ENCODE peak calls at places on chromosomes 11 and 22, in nine cellular contexts. One of them, this sample, is unnamed. For H3K9me2, the result is how much of the 10 kb centered on the place peaks cover.

GRCh38 chr11:15944460-15944859 is 411.9 kb downstream of the SOX6 start:
- DNase-seq in hepatocyte: no peak
- DNase-seq in PC-9: no peak
- DNase-seq in HCT116: no peak
- DNase-seq in GM23338: peak
- DNase-seq in PC-3: no peak
- DNase-seq in MM.1S: no peak
- DNase-seq in GM23248: no peak
- DNase-seq in Karpas-422: no peak
- DNase-seq in this sample: no peak

GRCh38 chr11:18527512-18527911 is 770 bp upstream of the TSG101 start:
- DNase-seq in hepatocyte: peak
- DNase-seq in PC-9: peak
- DNase-seq in HCT116: no peak
- DNase-seq in GM23338: no peak
- DNase-seq in PC-3: peak
- DNase-seq in MM.1S: peak
- DNase-seq in GM23248: peak
- DNase-seq in Karpas-422: peak
- DNase-seq in this sample: peak

GRCh38 chr11:12185914-12186313 is 75.5 kb downstream of the MICAL2 start:
- DNase-seq in hepatocyte: peak
- DNase-seq in PC-9: no peak
- DNase-seq in HCT116: no peak
- DNase-seq in GM23338: no peak
- DNase-seq in PC-3: no peak
- DNase-seq in MM.1S: no peak
- DNase-seq in GM23248: no peak
- DNase-seq in Karpas-422: no peak
- DNase-seq in this sample: no peak

GRCh38 chr11:113373306-113373705 is 14.3 kb upstream of the ANKK1 start:
- DNase-seq in hepatocyte: no peak
- DNase-seq in PC-9: no peak
- DNase-seq in HCT116: no peak
- DNase-seq in GM23338: no peak
- DNase-seq in PC-3: peak
- DNase-seq in MM.1S: no peak
- DNase-seq in GM23248: peak
- DNase-seq in Karpas-422: no peak
- DNase-seq in this sample: no peak

GRCh38 chr11:48064306-48064705 is 83.9 kb downstream of the PTPRJ start:
- DNase-seq in hepatocyte: no peak
- DNase-seq in PC-9: peak
- DNase-seq in HCT116: no peak
- DNase-seq in GM23338: no peak
- DNase-seq in PC-3: no peak
- DNase-seq in MM.1S: no peak
- DNase-seq in GM23248: peak
- DNase-seq in Karpas-422: no peak
- DNase-seq in this sample: no peak

GRCh38 chr11:47342854-47343253 is 9.6 kb downstream of the MYBPC3 start:
- DNase-seq in hepatocyte: no peak
- DNase-seq in PC-9: no peak
- DNase-seq in HCT116: no peak
- DNase-seq in GM23338: no peak
- DNase-seq in PC-3: no peak
- DNase-seq in MM.1S: no peak
- DNase-seq in GM23248: no peak
- DNase-seq in Karpas-422: no peak
- DNase-seq in this sample: no peak

GRCh38 chr22:38314140-38314991 is 2.9 kb downstream of the CSNK1E start:
- DNase-seq in hepatocyte: peak
- DNase-seq in PC-9: no peak
- DNase-seq in HCT116: no peak
- DNase-seq in GM23338: peak
- DNase-seq in PC-3: no peak
- DNase-seq in MM.1S: peak
- DNase-seq in GM23248: peak
- DNase-seq in Karpas-422: no peak
- DNase-seq in this sample: peak

GRCh38 chr22:41915035-41915782 is at the start of gene SHISA8:
- DNase-seq in hepatocyte: peak
- DNase-seq in PC-9: no peak
- DNase-seq in HCT116: no peak
- DNase-seq in GM23338: peak
- DNase-seq in PC-3: peak
- DNase-seq in MM.1S: peak
- DNase-seq in GM23248: peak
- DNase-seq in Karpas-422: peak
- DNase-seq in this sample: no peak

GRCh38 chr22:47406896-47407295 is 644.4 kb downstream of the TBC1D22A start:
- DNase-seq in hepatocyte: no peak
- DNase-seq in PC-9: no peak
- DNase-seq in HCT116: no peak
- DNase-seq in GM23338: no peak
- DNase-seq in PC-3: no peak
- DNase-seq in MM.1S: no peak
- DNase-seq in GM23248: no peak
- DNase-seq in Karpas-422: no peak
- DNase-seq in this sample: no peak

GRCh38 chr22:42933783-42934144 is 76.7 kb upstream of the ARFGAP3 start:
- DNase-seq in hepatocyte: peak
- DNase-seq in PC-9: peak
- DNase-seq in HCT116: no peak
- DNase-seq in GM23338: no peak
- DNase-seq in PC-3: peak
- DNase-seq in MM.1S: no peak
- DNase-seq in GM23248: peak
- DNase-seq in Karpas-422: peak
- DNase-seq in this sample: no peak

GRCh38 chr11:660281-660680 is 23.2 kb downstream of the DRD4 start:
- DNase-seq in hepatocyte: no peak
- DNase-seq in PC-9: no peak
- DNase-seq in HCT116: no peak
- DNase-seq in GM23338: no peak
- DNase-seq in PC-3: no peak
- DNase-seq in MM.1S: no peak
- DNase-seq in GM23248: no peak
- DNase-seq in Karpas-422: no peak
- DNase-seq in this sample: no peak

GRCh38 chr11:67119577-67120391 is 721 bp downstream of the KDM2A start:
- DNase-seq in hepatocyte: peak
- DNase-seq in PC-9: no peak
- DNase-seq in HCT116: no peak
- DNase-seq in GM23338: peak
- DNase-seq in PC-3: peak
- DNase-seq in MM.1S: peak
- DNase-seq in GM23248: peak
- DNase-seq in Karpas-422: peak
- DNase-seq in this sample: peak

GRCh38 chr11:67118801-67119576 is at the start of gene KDM2A:
- DNase-seq in hepatocyte: peak
- DNase-seq in PC-9: peak
- DNase-seq in HCT116: peak
- DNase-seq in GM23338: peak
- DNase-seq in PC-3: peak
- DNase-seq in MM.1S: peak
- DNase-seq in GM23248: peak
- DNase-seq in Karpas-422: peak
- DNase-seq in this sample: peak

GRCh38 chr11:67118059-67118766 is 850 bp upstream of the KDM2A start:
- DNase-seq in hepatocyte: peak
- DNase-seq in PC-9: peak
- DNase-seq in HCT116: no peak
- DNase-seq in GM23338: peak
- DNase-seq in PC-3: no peak
- DNase-seq in MM.1S: peak
- DNase-seq in GM23248: peak
- DNase-seq in Karpas-422: peak
- DNase-seq in this sample: peak

GRCh38 chr11:67120881-67121710 is 2.0 kb downstream of the KDM2A start:
- DNase-seq in hepatocyte: peak
- DNase-seq in PC-9: peak
- DNase-seq in HCT116: no peak
- DNase-seq in GM23338: no peak
- DNase-seq in PC-3: peak
- DNase-seq in MM.1S: peak
- DNase-seq in GM23248: peak
- DNase-seq in Karpas-422: peak
- DNase-seq in this sample: peak

DNA sequence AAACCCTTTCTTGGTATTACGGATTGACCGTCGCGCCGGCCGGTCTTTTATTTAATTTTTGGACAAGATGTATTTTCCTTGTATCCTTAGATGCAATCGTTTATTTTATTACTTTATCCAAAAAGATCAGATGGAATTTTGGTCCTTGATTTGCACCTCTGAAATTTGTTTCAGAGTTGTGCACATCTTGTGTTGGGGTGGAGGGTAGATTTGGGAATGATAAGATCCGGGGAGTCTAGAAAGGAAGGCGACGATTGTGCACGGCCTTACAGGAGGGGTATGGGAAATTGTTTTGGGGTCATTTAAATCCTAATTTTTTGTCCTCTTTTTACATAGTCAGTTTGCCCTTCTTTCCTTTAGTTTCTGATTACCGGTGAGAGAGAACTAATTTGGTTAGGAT is 1.4 kb downstream of the KDM2A start:
- DNase-seq in hepatocyte: no peak
- DNase-seq in PC-9: no peak
- DNase-seq in HCT116: no peak
- DNase-seq in GM23338: no peak
- DNase-seq in PC-3: no peak
- DNase-seq in MM.1S: no peak
- DNase-seq in GM23248: peak
- DNase-seq in Karpas-422: no peak
- DNase-seq in this sample: no peak
- H3K9me2 ChIP-seq in hepatocyte: under half
- H3K9me2 ChIP-seq in PC-9: under half
- H3K9me2 ChIP-seq in HCT116: under half
- H3K9me2 ChIP-seq in GM23338: under half
- H3K9me2 ChIP-seq in PC-3: under half
- H3K9me2 ChIP-seq in MM.1S: under half
- H3K9me2 ChIP-seq in GM23248: under half
- H3K9me2 ChIP-seq in Karpas-422: under half
- H3K9me2 ChIP-seq in this sample: under half

DNA sequence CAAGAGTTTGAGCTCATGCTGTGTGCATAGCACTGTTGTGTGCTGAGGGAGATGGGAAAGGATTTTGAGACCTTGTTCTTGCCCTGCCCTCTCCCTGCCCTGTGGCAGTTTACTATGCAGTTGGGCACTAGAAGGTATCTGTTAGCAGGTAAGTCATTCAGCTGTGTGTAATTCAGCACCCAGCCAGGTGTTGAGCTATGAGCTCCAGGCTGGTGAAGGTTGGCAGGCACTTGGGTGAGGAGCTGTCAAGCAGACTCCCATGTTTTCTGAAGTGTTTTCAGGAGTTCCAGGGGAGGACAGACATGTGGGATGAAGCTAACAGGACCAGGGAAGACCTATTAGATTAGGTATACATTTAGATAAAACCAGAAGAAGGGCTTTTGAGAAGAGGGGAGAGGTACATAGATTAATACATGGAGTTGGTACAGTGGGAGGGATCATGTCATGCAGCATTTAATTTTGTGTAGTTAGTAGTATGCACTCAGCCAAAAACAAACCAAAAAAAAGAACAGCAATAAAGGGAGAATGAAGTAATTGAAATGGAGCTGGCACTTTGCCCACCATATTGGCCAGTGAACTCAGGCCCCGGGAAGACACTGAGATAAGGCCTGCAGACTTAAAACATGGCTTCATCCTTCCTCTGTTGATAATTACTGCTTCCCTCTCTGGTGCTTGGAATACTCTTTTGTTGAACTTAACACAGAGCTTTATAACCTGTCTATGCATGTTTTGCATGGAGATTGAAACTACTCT is 2.9 kb downstream of the PANX1 start:
- DNase-seq in hepatocyte: peak
- DNase-seq in PC-9: peak
- DNase-seq in HCT116: no peak
- DNase-seq in GM23338: no peak
- DNase-seq in PC-3: no peak
- DNase-seq in MM.1S: no peak
- DNase-seq in GM23248: peak
- DNase-seq in Karpas-422: no peak
- DNase-seq in this sample: no peak
- H3K27ac ChIP-seq in hepatocyte: peak
- H3K27ac ChIP-seq in PC-9: peak
- H3K27ac ChIP-seq in HCT116: no peak
- H3K27ac ChIP-seq in GM23338: no peak
- H3K27ac ChIP-seq in PC-3: peak
- H3K27ac ChIP-seq in MM.1S: no peak
- H3K27ac ChIP-seq in GM23248: peak
- H3K27ac ChIP-seq in Karpas-422: no peak
- H3K27ac ChIP-seq in this sample: no peak

GRCh38 chr11:61076506-61077304 is 25.6 kb upstream of the CD5 start:
- DNase-seq in hepatocyte: no peak
- DNase-seq in PC-9: no peak
- DNase-seq in HCT116: no peak
- DNase-seq in GM23338: no peak
- DNase-seq in PC-3: no peak
- DNase-seq in MM.1S: no peak
- DNase-seq in GM23248: no peak
- DNase-seq in Karpas-422: no peak
- DNase-seq in this sample: no peak
- H3K9me2 ChIP-seq in hepatocyte: under half
- H3K9me2 ChIP-seq in PC-9: under half
- H3K9me2 ChIP-seq in HCT116: under half
- H3K9me2 ChIP-seq in GM23338: under half
- H3K9me2 ChIP-seq in PC-3: under half
- H3K9me2 ChIP-seq in MM.1S: under half
- H3K9me2 ChIP-seq in GM23248: under half
- H3K9me2 ChIP-seq in Karpas-422: under half
- H3K9me2 ChIP-seq in this sample: under half

GRCh38 chr22:24567668-24568067 is 11.9 kb downstream of the SNRPD3 start:
- DNase-seq in hepatocyte: no peak
- DNase-seq in PC-9: no peak
- DNase-seq in HCT116: no peak
- DNase-seq in GM23338: no peak
- DNase-seq in PC-3: no peak
- DNase-seq in MM.1S: no peak
- DNase-seq in GM23248: no peak
- DNase-seq in Karpas-422: no peak
- DNase-seq in this sample: no peak

GRCh38 chr22:24563246-24563645 is 7.4 kb downstream of the SNRPD3 start:
- DNase-seq in hepatocyte: no peak
- DNase-seq in PC-9: no peak
- DNase-seq in HCT116: no peak
- DNase-seq in GM23338: no peak
- DNase-seq in PC-3: no peak
- DNase-seq in MM.1S: no peak
- DNase-seq in GM23248: no peak
- DNase-seq in Karpas-422: no peak
- DNase-seq in this sample: no peak

GRCh38 chr22:24565077-24565476 is 9.3 kb downstream of the SNRPD3 start:
- DNase-seq in hepatocyte: no peak
- DNase-seq in PC-9: no peak
- DNase-seq in HCT116: no peak
- DNase-seq in GM23338: no peak
- DNase-seq in PC-3: no peak
- DNase-seq in MM.1S: no peak
- DNase-seq in GM23248: no peak
- DNase-seq in Karpas-422: no peak
- DNase-seq in this sample: no peak

GRCh38 chr22:24564376-24565058 is 8.7 kb downstream of the SNRPD3 start:
- DNase-seq in hepatocyte: peak
- DNase-seq in PC-9: no peak
- DNase-seq in HCT116: no peak
- DNase-seq in GM23338: no peak
- DNase-seq in PC-3: no peak
- DNase-seq in MM.1S: no peak
- DNase-seq in GM23248: no peak
- DNase-seq in Karpas-422: no peak
- DNase-seq in this sample: no peak

GRCh38 chr22:24566899-24567511 is 11.2 kb downstream of the SNRPD3 start:
- DNase-seq in hepatocyte: no peak
- DNase-seq in PC-9: no peak
- DNase-seq in HCT116: no peak
- DNase-seq in GM23338: no peak
- DNase-seq in PC-3: no peak
- DNase-seq in MM.1S: no peak
- DNase-seq in GM23248: peak
- DNase-seq in Karpas-422: no peak
- DNase-seq in this sample: no peak
- H3K27ac ChIP-seq in hepatocyte: no peak
- H3K27ac ChIP-seq in PC-9: no peak
- H3K27ac ChIP-seq in HCT116: no peak
- H3K27ac ChIP-seq in GM23338: no peak
- H3K27ac ChIP-seq in PC-3: no peak
- H3K27ac ChIP-seq in MM.1S: no peak
- H3K27ac ChIP-seq in GM23248: no peak
- H3K27ac ChIP-seq in Karpas-422: no peak
- H3K27ac ChIP-seq in this sample: no peak